ENCODE peak calls at places on chromosomes 6 and 20, in five cellular contexts. One of them, this sample, is unnamed. For H3K27me3, the result is how much of the 10 kb centered on the place peaks cover.

GRCh38 chr20:25706793-25707192 is 10.1 kb upstream of the ZNF337 start:
- DNase-seq in tibial artery: no peak
- DNase-seq in heart left ventricle: no peak
- DNase-seq in Caco-2: no peak
- DNase-seq in heart right ventricle: no peak
- DNase-seq in this sample: peak

GRCh38 chr6:31383149-31383548 is 20.2 kb upstream of the MICA start:
- DNase-seq in Caco-2: no peak
- DNase-seq in heart right ventricle: no peak
- DNase-seq in tibial artery: no peak
- DNase-seq in heart left ventricle: no peak
- DNase-seq in this sample: no peak

GRCh38 chr6:157235600-157236039 is 87.7 kb downstream of the TMEM242 start:
- DNase-seq in heart right ventricle: peak
- DNase-seq in tibial artery: peak
- DNase-seq in Caco-2: no peak
- DNase-seq in heart left ventricle: peak
- DNase-seq in this sample: peak

GRCh38 chr6:11744753-11745152 is 33.9 kb downstream of the ADTRP start:
- DNase-seq in heart right ventricle: peak
- DNase-seq in tibial artery: peak
- DNase-seq in heart left ventricle: peak
- DNase-seq in Caco-2: no peak
- DNase-seq in this sample: no peak

GRCh38 chr6:55176958-55177357 is 2.6 kb downstream of the HCRTR2 start:
- DNase-seq in heart right ventricle: no peak
- DNase-seq in tibial artery: no peak
- DNase-seq in Caco-2: peak
- DNase-seq in heart left ventricle: no peak
- DNase-seq in this sample: no peak

GRCh38 chr6:168554472-168554871 is 113.5 kb downstream of the SMOC2 start:
- DNase-seq in heart right ventricle: no peak
- DNase-seq in Caco-2: no peak
- DNase-seq in heart left ventricle: no peak
- DNase-seq in tibial artery: no peak
- DNase-seq in this sample: no peak

GRCh38 chr6:17962436-17963031 is 24.9 kb downstream of the KIF13A start:
- DNase-seq in heart left ventricle: peak
- DNase-seq in Caco-2: no peak
- DNase-seq in heart right ventricle: peak
- DNase-seq in tibial artery: peak
- DNase-seq in this sample: no peak

GRCh38 chr6:113464959-113465358 is 392.2 kb upstream of the MARCKS start:
- DNase-seq in tibial artery: no peak
- DNase-seq in heart right ventricle: no peak
- DNase-seq in heart left ventricle: no peak
- DNase-seq in Caco-2: no peak
- DNase-seq in this sample: no peak

GRCh38 chr20:8756410-8756809 is 312.5 kb upstream of the PLCB4 start:
- DNase-seq in Caco-2: no peak
- DNase-seq in heart right ventricle: peak
- DNase-seq in heart left ventricle: no peak
- DNase-seq in tibial artery: no peak
- DNase-seq in this sample: no peak

GRCh38 chr20:5895626-5896025 is 54.7 kb downstream of the TRMT6 start:
- DNase-seq in tibial artery: no peak
- DNase-seq in heart right ventricle: no peak
- DNase-seq in Caco-2: no peak
- DNase-seq in heart left ventricle: no peak
- DNase-seq in this sample: no peak

GRCh38 chr6:6230286-6230685 is 90.2 kb downstream of the F13A1 start:
- DNase-seq in heart left ventricle: no peak
- DNase-seq in tibial artery: no peak
- DNase-seq in Caco-2: no peak
- DNase-seq in heart right ventricle: no peak
- DNase-seq in this sample: no peak

GRCh38 chr6:47464052-47464451 is 13.5 kb upstream of the CD2AP start:
- DNase-seq in heart left ventricle: no peak
- DNase-seq in heart right ventricle: no peak
- DNase-seq in Caco-2: no peak
- DNase-seq in tibial artery: no peak
- DNase-seq in this sample: no peak

DNA sequence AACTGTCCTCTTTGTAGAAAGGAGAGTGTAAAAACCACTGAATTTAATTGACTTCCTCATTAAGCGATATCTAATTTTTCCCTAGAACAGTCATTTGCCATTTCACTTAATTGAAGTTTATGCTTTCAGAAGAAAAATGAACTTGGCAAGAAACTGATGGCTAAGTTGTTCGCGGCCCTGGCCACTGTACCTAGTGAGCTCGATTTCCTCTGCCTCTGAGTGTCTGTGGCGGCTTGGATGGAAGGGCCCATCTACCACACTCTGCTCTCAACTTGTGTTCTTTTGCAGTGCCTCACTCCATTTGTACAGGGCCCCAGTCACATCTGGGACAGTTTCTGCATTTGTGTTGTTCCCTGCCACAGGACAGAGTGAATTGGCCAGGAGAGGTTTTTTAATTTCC is 102.9 kb downstream of the BCAS1 start:
- DNase-seq in heart left ventricle: no peak
- DNase-seq in Caco-2: no peak
- DNase-seq in tibial artery: no peak
- DNase-seq in heart right ventricle: no peak
- DNase-seq in this sample: no peak
- H3K27me3 ChIP-seq in heart left ventricle: under half
- H3K27me3 ChIP-seq in Caco-2: under half
- H3K27me3 ChIP-seq in tibial artery: under half
- H3K27me3 ChIP-seq in heart right ventricle: under half
- H3K27me3 ChIP-seq in this sample: under half

GRCh38 chr20:35001596-35002362 is 46.1 kb downstream of the MYH7B start:
- DNase-seq in heart right ventricle: no peak
- DNase-seq in Caco-2: peak
- DNase-seq in tibial artery: no peak
- DNase-seq in heart left ventricle: no peak
- DNase-seq in this sample: no peak
- H3K27me3 ChIP-seq in heart right ventricle: under half
- H3K27me3 ChIP-seq in Caco-2: under half
- H3K27me3 ChIP-seq in tibial artery: under half
- H3K27me3 ChIP-seq in heart left ventricle: under half
- H3K27me3 ChIP-seq in this sample: under half

GRCh38 chr20:57938158-57939108 is 228.6 kb upstream of the PMEPA1 start:
- DNase-seq in Caco-2: no peak
- DNase-seq in heart right ventricle: peak
- DNase-seq in tibial artery: no peak
- DNase-seq in heart left ventricle: peak
- DNase-seq in this sample: no peak

GRCh38 chr20:57939499-57939898 is 229.7 kb upstream of the PMEPA1 start:
- DNase-seq in tibial artery: no peak
- DNase-seq in heart left ventricle: no peak
- DNase-seq in Caco-2: no peak
- DNase-seq in heart right ventricle: no peak
- DNase-seq in this sample: no peak

GRCh38 chr20:57941121-57941522 is 231.3 kb upstream of the PMEPA1 start:
- DNase-seq in heart right ventricle: no peak
- DNase-seq in heart left ventricle: no peak
- DNase-seq in Caco-2: no peak
- DNase-seq in tibial artery: no peak
- DNase-seq in this sample: no peak

GRCh38 chr20:57941572-57942381 is 232.0 kb upstream of the PMEPA1 start:
- DNase-seq in tibial artery: no peak
- DNase-seq in heart right ventricle: no peak
- DNase-seq in Caco-2: no peak
- DNase-seq in heart left ventricle: no peak
- DNase-seq in this sample: no peak

DNA sequence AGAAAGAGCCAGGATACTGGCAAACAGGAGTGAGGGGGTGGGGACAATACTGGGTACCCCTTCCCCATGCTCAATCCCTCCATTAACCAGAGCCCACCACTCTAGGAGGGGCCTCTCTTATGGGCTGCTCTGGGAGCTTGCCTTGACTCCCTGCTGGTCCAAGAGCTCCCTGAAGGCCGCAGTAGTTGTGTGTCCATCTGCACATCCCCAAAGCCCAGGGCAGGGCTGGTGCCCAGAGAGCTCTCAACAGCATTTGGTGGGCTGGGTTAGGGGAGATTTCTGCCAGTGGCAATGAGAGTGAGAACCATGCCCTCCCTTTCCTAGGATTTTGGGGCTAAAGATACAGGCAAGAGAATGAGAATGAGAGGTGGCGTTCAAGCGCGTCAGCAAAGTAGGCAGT is 230.6 kb upstream of the PMEPA1 start:
- DNase-seq in Caco-2: no peak
- DNase-seq in tibial artery: no peak
- DNase-seq in heart left ventricle: no peak
- DNase-seq in heart right ventricle: no peak
- DNase-seq in this sample: no peak
- H3K27me3 ChIP-seq in Caco-2: under half
- H3K27me3 ChIP-seq in tibial artery: under half
- H3K27me3 ChIP-seq in heart left ventricle: under half
- H3K27me3 ChIP-seq in heart right ventricle: under half
- H3K27me3 ChIP-seq in this sample: under half

GRCh38 chr20:57738484-57738883 is 28.7 kb upstream of the PMEPA1 start:
- DNase-seq in tibial artery: no peak
- DNase-seq in heart right ventricle: no peak
- DNase-seq in heart left ventricle: no peak
- DNase-seq in Caco-2: peak
- DNase-seq in this sample: no peak

GRCh38 chr20:57736738-57737347 is 27.0 kb upstream of the PMEPA1 start:
- DNase-seq in heart left ventricle: no peak
- DNase-seq in Caco-2: no peak
- DNase-seq in tibial artery: no peak
- DNase-seq in heart right ventricle: no peak
- DNase-seq in this sample: no peak

GRCh38 chr20:57735831-57736737 is 26.3 kb upstream of the PMEPA1 start:
- DNase-seq in heart left ventricle: no peak
- DNase-seq in Caco-2: no peak
- DNase-seq in heart right ventricle: no peak
- DNase-seq in tibial artery: no peak
- DNase-seq in this sample: no peak

GRCh38 chr20:57737349-57737748 is 27.5 kb upstream of the PMEPA1 start:
- DNase-seq in tibial artery: no peak
- DNase-seq in heart left ventricle: no peak
- DNase-seq in Caco-2: no peak
- DNase-seq in heart right ventricle: no peak
- DNase-seq in this sample: no peak

GRCh38 chr20:57738053-57738452 is 28.2 kb upstream of the PMEPA1 start:
- DNase-seq in heart left ventricle: no peak
- DNase-seq in tibial artery: no peak
- DNase-seq in heart right ventricle: no peak
- DNase-seq in Caco-2: no peak
- DNase-seq in this sample: no peak
- H3K27me3 ChIP-seq in heart left ventricle: under half
- H3K27me3 ChIP-seq in tibial artery: under half
- H3K27me3 ChIP-seq in heart right ventricle: under half
- H3K27me3 ChIP-seq in Caco-2: under half
- H3K27me3 ChIP-seq in this sample: under half

DNA sequence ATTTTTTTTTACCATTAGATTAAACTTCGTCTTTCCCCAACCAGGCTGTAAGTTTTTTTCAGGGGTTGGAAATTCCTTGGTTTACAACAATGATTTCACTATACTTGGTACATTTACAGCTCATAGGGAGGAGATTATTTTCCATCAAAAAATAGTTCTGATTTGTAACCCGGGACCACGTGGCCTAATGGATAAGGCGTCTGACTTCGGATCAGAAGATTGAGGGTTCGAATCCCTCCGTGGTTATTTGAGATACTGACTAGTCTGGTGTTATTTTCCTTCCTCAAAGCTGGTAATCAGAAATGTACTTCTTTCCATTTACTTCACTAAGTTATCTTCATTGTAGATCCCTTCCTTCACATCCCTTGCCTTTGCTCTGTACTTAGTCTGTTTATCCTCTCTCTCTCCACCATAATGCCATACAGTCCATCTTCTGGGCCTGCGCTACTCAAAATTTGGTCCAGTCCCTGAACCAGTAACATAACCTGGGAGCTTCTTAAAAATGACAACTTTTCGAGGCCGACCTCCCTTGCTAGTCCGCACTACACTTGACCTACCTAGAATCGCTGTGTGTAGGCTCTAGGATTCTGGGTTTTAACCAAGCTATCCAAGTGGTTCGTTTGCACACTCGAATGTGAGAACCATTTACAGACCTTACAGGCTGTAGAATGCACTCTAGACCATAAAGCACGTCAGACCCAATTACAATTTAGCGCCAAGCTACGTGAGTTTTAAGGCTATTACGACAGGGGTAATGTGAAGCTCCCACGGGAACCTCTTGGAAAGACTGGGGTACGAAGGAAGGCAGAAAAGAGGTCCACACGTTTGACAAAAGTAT is 42.1 kb upstream of the BTN3A2 start:
- DNase-seq in tibial artery: peak
- DNase-seq in heart right ventricle: peak
- DNase-seq in Caco-2: peak
- DNase-seq in heart left ventricle: peak
- DNase-seq in this sample: peak
- H3K27me3 ChIP-seq in tibial artery: under half
- H3K27me3 ChIP-seq in heart right ventricle: half or more
- H3K27me3 ChIP-seq in Caco-2: under half
- H3K27me3 ChIP-seq in heart left ventricle: half or more
- H3K27me3 ChIP-seq in this sample: under half

GRCh38 chr6:163688971-163689370 is 274.5 kb downstream of the QKI start:
- DNase-seq in heart right ventricle: no peak
- DNase-seq in heart left ventricle: no peak
- DNase-seq in tibial artery: no peak
- DNase-seq in Caco-2: no peak
- DNase-seq in this sample: no peak

GRCh38 chr6:163683105-163683622 is 268.6 kb downstream of the QKI start:
- DNase-seq in heart right ventricle: no peak
- DNase-seq in tibial artery: no peak
- DNase-seq in heart left ventricle: no peak
- DNase-seq in Caco-2: no peak
- DNase-seq in this sample: no peak

GRCh38 chr6:163691049-163691448 is 276.5 kb downstream of the QKI start:
- DNase-seq in heart left ventricle: no peak
- DNase-seq in heart right ventricle: no peak
- DNase-seq in tibial artery: no peak
- DNase-seq in Caco-2: no peak
- DNase-seq in this sample: no peak

DNA sequence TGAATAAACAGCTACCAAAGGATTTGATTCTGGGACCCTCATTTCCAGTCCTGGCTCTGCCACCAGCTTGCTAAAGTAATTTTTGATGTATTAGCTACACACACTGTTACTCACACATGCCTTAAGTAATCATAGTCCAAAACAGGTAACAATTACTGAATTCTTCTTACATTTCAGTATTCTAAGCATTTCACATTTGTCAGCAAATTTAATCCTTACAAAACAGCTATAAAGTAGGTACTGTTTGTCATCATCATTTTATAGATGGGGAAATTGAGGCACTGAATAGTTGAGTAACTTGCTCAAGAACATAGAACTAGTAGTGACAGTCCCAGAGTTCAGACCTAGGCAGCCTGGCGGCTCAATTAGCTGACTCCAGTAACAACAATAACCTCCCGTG is 272.6 kb downstream of the QKI start:
- DNase-seq in tibial artery: no peak
- DNase-seq in heart right ventricle: no peak
- DNase-seq in Caco-2: no peak
- DNase-seq in heart left ventricle: no peak
- DNase-seq in this sample: no peak
- H3K27me3 ChIP-seq in tibial artery: under half
- H3K27me3 ChIP-seq in heart right ventricle: under half
- H3K27me3 ChIP-seq in Caco-2: under half
- H3K27me3 ChIP-seq in heart left ventricle: under half
- H3K27me3 ChIP-seq in this sample: under half

This sample was measured in naive thymus-derived CD4-positive, alpha-beta T cell.